ENCODE peak calls at places on chromosomes 6 and 20, in four cellular contexts. K, C, J and Y are unnamed samples.

GRCh38 chr20:24962510-24962909 is 13.4 kb downstream of the CST7 start:
- DNase-seq in C (no peak), J (no peak), K (no peak), Y (no peak)

GRCh38 chr6:163860194-163861081 is 445.9 kb downstream of the QKI start:
- DNase-seq in J (no peak), C (no peak), K (peak; percentile 81), Y (no peak)

GRCh38 chr20:45470262-45470931 is 844 bp downstream of the WFDC2 start:
- DNase-seq in J (no peak), C (no peak), K (peak; percentile 73), Y (no peak)

GRCh38 chr20:59568509-59569024 is 35.8 kb upstream of the PHACTR3 start:
- DNase-seq in K (no peak), J (no peak), C (no peak), Y (no peak)

GRCh38 chr6:83708970-83709747 is at the start of gene SNAP91:
- DNase-seq in K (peak; percentile 95), J (no peak), C (peak; percentile 15), Y (no peak)

GRCh38 chr6:99573980-99574617 is 5.6 kb upstream of the CCNC start:
- DNase-seq in K (no peak), C (no peak), J (no peak), Y (no peak)

GRCh38 chr20:63810730-63811490 is 20.2 kb downstream of the ZBTB46 start:
- DNase-seq in K (no peak), J (no peak), C (no peak), Y (no peak)

GRCh38 chr20:47456952-47457724 is 44.5 kb upstream of the NCOA3 start:
- DNase-seq in J (no peak), C (no peak), K (no peak), Y (no peak)

GRCh38 chr6:90226257-90226656 is 70.4 kb downstream of the BACH2 start:
- DNase-seq in K (no peak), C (no peak), J (no peak), Y (no peak)

GRCh38 chr6:27279513-27280063 is 32.1 kb downstream of the PRSS16 start:
- DNase-seq in C (no peak), K (no peak), J (no peak), Y (no peak)

GRCh38 chr20:50237349-50237748 is 46.7 kb downstream of the CEBPB start:
- DNase-seq in K (no peak), J (no peak), C (no peak), Y (no peak)

GRCh38 chr20:19633985-19634384 is 124.1 kb upstream of the RIN2 start:
- DNase-seq in J (no peak), K (no peak), C (no peak), Y (no peak)

GRCh38 chr6:36350681-36351091 is 14.0 kb upstream of the BNIP5 start:
- DNase-seq in J (no peak), C (no peak), K (no peak), Y (no peak)

GRCh38 chr20:37879003-37879599 is 23.8 kb upstream of the VSTM2L start:
- DNase-seq in C (no peak), K (no peak), J (no peak), Y (no peak)

GRCh38 chr6:95417856-95418255 is 159.5 kb upstream of the MANEA start:
- DNase-seq in K (no peak), J (no peak), C (no peak), Y (no peak)

GRCh38 chr6:136550330-136551071 is at the start of gene MAP7:
- DNase-seq in C (peak; percentile 81), K (peak; percentile 88), J (no peak), Y (no peak)

GRCh38 chr6:14681699-14682487 is 564.0 kb upstream of the JARID2 start:
- DNase-seq in J (no peak), C (no peak), K (no peak), Y (peak; percentile 78)

GRCh38 chr6:117449549-117450439 is 24.1 kb upstream of the ROS1 start:
- DNase-seq in J (peak; percentile 12), K (peak; percentile 21), C (no peak), Y (no peak)

GRCh38 chr20:57342829-57343228 is 8.2 kb upstream of the RAE1 start:
- DNase-seq in J (no peak), K (no peak), C (no peak), Y (no peak)

GRCh38 chr6:155328539-155329459 is 14.5 kb upstream of the TFB1M start:
- DNase-seq in J (no peak), C (no peak), K (no peak), Y (no peak)

GRCh38 chr6:27096834-27097511 is 150.5 kb upstream of the PRSS16 start:
- DNase-seq in J (no peak), K (peak; percentile 59), C (peak; percentile 34), Y (peak; percentile 6)

GRCh38 chr6:144898741-144899140 is 613.6 kb downstream of the UTRN start:
- DNase-seq in K (no peak), C (no peak), J (no peak), Y (no peak)

GRCh38 chr20:33789109-33789857 is 21.9 kb upstream of the CHMP4B start:
- DNase-seq in K (peak; percentile 68), C (no peak), J (no peak), Y (peak; percentile 9)

GRCh38 chr6:152368761-152369624 is 268.2 kb downstream of the SYNE1 start:
- DNase-seq in C (no peak), J (no peak), K (no peak), Y (no peak)

DNA sequence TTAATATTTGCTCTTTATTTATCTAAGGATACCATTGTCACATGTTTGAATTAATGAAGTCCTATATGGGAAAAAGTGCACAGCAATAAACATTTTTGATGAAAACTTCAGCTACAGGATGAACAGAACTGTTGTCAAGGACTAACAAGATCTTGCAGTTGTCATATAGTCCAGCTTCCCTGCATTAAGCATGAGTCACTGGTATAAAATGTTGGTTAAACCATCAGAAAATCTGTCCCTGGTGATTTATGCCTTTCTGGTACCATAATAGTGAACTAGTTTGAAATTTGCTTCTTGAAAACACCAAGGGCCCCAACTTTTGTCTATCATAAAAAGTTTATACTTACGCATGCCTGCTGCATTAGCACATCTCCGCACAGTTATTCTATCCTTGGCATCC is 60.4 kb upstream of the RSPO3 start:
- DNase-seq in K (no peak), C (no peak), J (no peak), Y (no peak)
- TF ChIP-seq GABPA in K (no peak), C (no peak), J (no peak), Y (no peak)

GRCh38 chr20:1876975-1877603 is 18.1 kb upstream of the SIRPA start:
- DNase-seq in J (no peak), K (peak; percentile 82), C (no peak), Y (no peak)
- TF ChIP-seq GABPA in J (no peak), K (no peak), C (no peak), Y (no peak)

GRCh38 chr6:166624275-166624674 is 2.8 kb downstream of the RPS6KA2 start:
- DNase-seq in J (no peak), K (no peak), C (no peak), Y (peak; percentile 13)

GRCh38 chr6:166623318-166623717 is 3.7 kb downstream of the RPS6KA2 start:
- DNase-seq in J (no peak), K (no peak), C (no peak), Y (no peak)

GRCh38 chr6:166627039-166627874 is at the start of gene RPS6KA2:
- DNase-seq in J (peak; percentile 93), C (peak; percentile 98), K (peak; percentile 97), Y (peak; percentile 95)

GRCh38 chr6:166626177-166627038 is 643 bp downstream of the RPS6KA2 start:
- DNase-seq in K (peak; percentile 64), C (no peak), J (no peak), Y (no peak)

DNA sequence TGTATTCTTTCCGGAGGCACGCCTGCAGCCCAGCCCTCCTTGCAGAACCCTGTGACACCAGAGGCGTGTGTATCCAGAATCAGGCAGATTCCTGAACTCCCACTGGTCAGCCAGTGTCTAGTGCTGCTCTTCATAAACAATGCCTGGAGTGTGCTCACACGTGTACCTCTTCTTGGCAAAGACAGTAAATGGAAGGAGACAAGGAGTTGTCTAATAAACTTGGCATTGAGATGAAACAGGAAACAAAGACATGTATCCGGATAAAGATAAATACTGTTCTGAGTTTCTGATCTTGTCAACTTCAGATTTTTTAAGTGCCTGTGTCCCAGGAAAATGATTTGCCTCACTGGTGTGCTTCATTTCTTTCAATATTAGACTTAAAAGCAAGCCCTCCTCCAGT is 1.7 kb downstream of the RPS6KA2 start:
- DNase-seq in K (peak; percentile 46), C (no peak), J (no peak), Y (no peak)
- TF ChIP-seq GABPA in K (no peak), C (no peak), J (no peak), Y (no peak)

GRCh38 chr6:384898-385297 is 6.7 kb upstream of the IRF4 start:
- DNase-seq in J (no peak), K (no peak), C (no peak), Y (no peak)
- TF ChIP-seq GABPA in J (no peak), K (no peak), C (no peak), Y (no peak)

GRCh38 chr6:166490671-166491500 is 95.6 kb downstream of the RAMACL start:
- DNase-seq in C (no peak), J (no peak), K (peak; percentile 84), Y (no peak)
- TF ChIP-seq GABPA in C (no peak), J (no peak), K (no peak), Y (no peak)

GRCh38 chr20:22942742-22943141 is 92.4 kb upstream of the SSTR4 start:
- DNase-seq in C (no peak), K (no peak), J (no peak), Y (no peak)
- TF ChIP-seq GABPA in C (no peak), K (no peak), J (no peak), Y (no peak)